ENCODE peak calls at places on chromosomes 7 and 10, in six cellular contexts. C, B, D, V, X and J are unnamed samples.

GRCh38 chr7:113263749-113264148 is 145.4 kb upstream of the SMIM30 start:
- DNase-seq in C (no peak), B (no peak), D (no peak), V (no peak), X (no peak), J (no peak)

GRCh38 chr10:34217524-34217923 is 597.6 kb downstream of the PARD3 start:
- DNase-seq in C (no peak), B (no peak), D (no peak), V (no peak), X (no peak), J (no peak)

GRCh38 chr7:132349085-132349484 is 227.2 kb downstream of the PLXNA4 start:
- DNase-seq in C (no peak), B (no peak), D (no peak), V (no peak), X (no peak), J (no peak)

GRCh38 chr7:5143935-5144903 is 45.8 kb upstream of the WIPI2 start:
- DNase-seq in C (peak), B (peak), D (no peak), V (no peak), X (peak), J (no peak)

GRCh38 chr10:68231106-68231901 is 609 bp downstream of the ATOH7 start:
- DNase-seq in C (peak), B (peak), D (peak), V (peak), X (peak), J (no peak)

GRCh38 chr7:102472126-102473041 is 6.3 kb downstream of the POLR2J start:
- DNase-seq in C (no peak), B (no peak), D (no peak), V (peak), X (no peak), J (no peak)

GRCh38 chr7:151727579-151728285 is 149.2 kb downstream of the PRKAG2 start:
- DNase-seq in C (peak), B (peak), D (peak), V (peak), X (peak), J (peak)

GRCh38 chr10:98308602-98309365 is 40.8 kb upstream of the LOXL4 start:
- DNase-seq in C (no peak), B (no peak), D (no peak), V (no peak), X (peak), J (no peak)

GRCh38 chr7:18796216-18796615 is 300.7 kb downstream of the HDAC9 start:
- DNase-seq in C (no peak), B (no peak), D (no peak), V (no peak), X (no peak), J (no peak)

GRCh38 chr10:77513783-77514331 is 123.8 kb downstream of the KCNMA1 start:
- DNase-seq in C (peak), B (no peak), D (no peak), V (peak), X (peak), J (no peak)

GRCh38 chr7:114630186-114630824 is 215.7 kb downstream of the FOXP2 start:
- DNase-seq in C (no peak), B (no peak), D (no peak), V (no peak), X (no peak), J (no peak)

GRCh38 chr10:7819126-7819470 is 793 bp downstream of the TAF3 start:
- DNase-seq in C (peak), B (no peak), D (peak), V (no peak), X (no peak), J (no peak)

GRCh38 chr10:89465196-89465595 is 50.8 kb downstream of the IFIT5 start:
- DNase-seq in C (no peak), B (no peak), D (no peak), V (no peak), X (no peak), J (no peak)

GRCh38 chr10:103095005-103095404 is 98.1 kb downstream of the NT5C2 start:
- DNase-seq in C (no peak), B (no peak), D (no peak), V (no peak), X (no peak), J (no peak)

GRCh38 chr7:157633465-157634185 is 296.8 kb downstream of the DNAJB6 start:
- DNase-seq in C (no peak), B (no peak), D (no peak), V (peak), X (no peak), J (no peak)

GRCh38 chr7:121083138-121083789 is 94.8 kb downstream of the CPED1 start:
- DNase-seq in C (no peak), B (no peak), D (peak), V (no peak), X (no peak), J (no peak)

GRCh38 chr10:49578392-49578791 is 31.7 kb upstream of the SLC18A3 start:
- DNase-seq in C (no peak), B (no peak), D (no peak), V (no peak), X (no peak), J (no peak)

GRCh38 chr7:115066050-115066449 is 144.2 kb downstream of the MDFIC start:
- DNase-seq in C (no peak), B (no peak), D (no peak), V (no peak), X (no peak), J (no peak)

GRCh38 chr7:41065663-41066062 is 637.2 kb downstream of the INHBA start:
- DNase-seq in C (no peak), B (no peak), D (no peak), V (no peak), X (no peak), J (peak)

GRCh38 chr10:58439632-58440364 is 54.6 kb downstream of the TFAM start:
- DNase-seq in C (no peak), B (no peak), D (no peak), V (no peak), X (no peak), J (no peak)

GRCh38 chr10:72277996-72278667 is 4.4 kb downstream of the DDIT4 start:
- DNase-seq in C (no peak), B (no peak), D (no peak), V (no peak), X (no peak), J (no peak)

GRCh38 chr10:106410331-106410730 is 754.2 kb downstream of the SORCS1 start:
- DNase-seq in C (no peak), B (no peak), D (no peak), V (no peak), X (no peak), J (no peak)

GRCh38 chr7:128941323-128941890 is 3.7 kb downstream of the IRF5 start:
- DNase-seq in C (no peak), B (no peak), D (no peak), V (no peak), X (peak), J (no peak)

GRCh38 chr7:95646350-95646749 is 50.0 kb upstream of the PDK4 start:
- DNase-seq in C (no peak), B (no peak), D (no peak), V (no peak), X (no peak), J (no peak)

GRCh38 chr7:156460861-156461632 is 179.5 kb upstream of the RNF32 start:
- DNase-seq in C (peak), B (no peak), D (no peak), V (no peak), X (no peak), J (no peak)

GRCh38 chr7:155588468-155588998 is 42.2 kb upstream of the CNPY1 start:
- DNase-seq in C (no peak), B (no peak), D (no peak), V (no peak), X (no peak), J (no peak)

GRCh38 chr10:33306126-33306525 is 28.3 kb downstream of the NRP1 start:
- DNase-seq in C (no peak), B (no peak), D (peak), V (no peak), X (no peak), J (no peak)

GRCh38 chr7:135774284-135774683 is 25.7 kb upstream of the FAM180A start:
- DNase-seq in C (no peak), B (no peak), D (peak), V (no peak), X (no peak), J (no peak)

GRCh38 chr10:83248232-83248631 is 891.1 kb upstream of the GHITM start:
- DNase-seq in C (no peak), B (no peak), D (no peak), V (no peak), X (no peak), J (no peak)

GRCh38 chr7:92913849-92914248 is 77.5 kb upstream of the CDK6 start:
- DNase-seq in C (no peak), B (no peak), D (no peak), V (no peak), X (no peak), J (no peak)

GRCh38 chr10:62266147-62266546 is 2.5 kb downstream of the RTKN2 start:
- DNase-seq in C (no peak), B (no peak), D (no peak), V (no peak), X (no peak), J (no peak)

GRCh38 chr7:96942112-96942511 is 63.2 kb upstream of the DLX6 start:
- DNase-seq in C (no peak), B (no peak), D (no peak), V (no peak), X (no peak), J (no peak)

GRCh38 chr7:46939558-46939957 is 642.4 kb downstream of the TNS3 start:
- DNase-seq in C (no peak), B (no peak), D (no peak), V (no peak), X (no peak), J (no peak)

GRCh38 chr7:37738338-37738737 is 54.8 kb downstream of the GPR141 start:
- DNase-seq in C (no peak), B (no peak), D (no peak), V (no peak), X (no peak), J (no peak)

GRCh38 chr10:72320676-72321247 is 34.0 kb downstream of the DNAJB12 start:
- DNase-seq in C (peak), B (peak), D (peak), V (peak), X (peak), J (no peak)

GRCh38 chr10:1210667-1211066 is 154.5 kb downstream of the WDR37 start:
- DNase-seq in C (no peak), B (no peak), D (no peak), V (no peak), X (no peak), J (no peak)

GRCh38 chr10:49841615-49842180 is 79.6 kb upstream of the OGDHL start:
- DNase-seq in C (no peak), B (no peak), D (peak), V (no peak), X (peak), J (no peak)

GRCh38 chr7:29463504-29464158 is 100.0 kb upstream of the PRR15 start:
- DNase-seq in C (no peak), B (no peak), D (no peak), V (no peak), X (no peak), J (no peak)

DNA sequence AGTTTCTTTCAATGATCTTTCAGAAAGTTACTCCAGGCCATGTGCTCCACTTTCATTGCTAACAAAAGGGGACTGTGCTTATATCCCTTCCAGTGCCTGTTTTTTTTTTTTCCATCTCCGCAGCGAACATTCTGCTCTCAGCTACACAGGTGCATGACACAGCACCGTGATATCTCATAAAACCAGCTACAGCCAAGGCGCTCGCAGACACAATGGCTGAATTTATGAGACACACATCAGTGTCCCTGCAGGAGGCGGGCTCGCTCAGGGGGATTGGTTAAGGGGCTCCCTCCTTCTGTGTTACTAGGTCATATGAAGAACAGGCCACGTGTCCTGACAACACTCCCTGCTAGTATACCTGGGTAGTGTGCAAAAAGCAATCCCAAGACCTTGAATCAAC is 245.5 kb downstream of the SKAP2 start:
- DNase-seq in C (no peak), B (no peak), D (no peak), V (no peak), X (no peak), J (no peak)
- TF ChIP-seq POLR2AphosphoS5 in C (no peak), B (no peak), D (no peak), V (no peak), X (no peak), J (no peak)

DNA sequence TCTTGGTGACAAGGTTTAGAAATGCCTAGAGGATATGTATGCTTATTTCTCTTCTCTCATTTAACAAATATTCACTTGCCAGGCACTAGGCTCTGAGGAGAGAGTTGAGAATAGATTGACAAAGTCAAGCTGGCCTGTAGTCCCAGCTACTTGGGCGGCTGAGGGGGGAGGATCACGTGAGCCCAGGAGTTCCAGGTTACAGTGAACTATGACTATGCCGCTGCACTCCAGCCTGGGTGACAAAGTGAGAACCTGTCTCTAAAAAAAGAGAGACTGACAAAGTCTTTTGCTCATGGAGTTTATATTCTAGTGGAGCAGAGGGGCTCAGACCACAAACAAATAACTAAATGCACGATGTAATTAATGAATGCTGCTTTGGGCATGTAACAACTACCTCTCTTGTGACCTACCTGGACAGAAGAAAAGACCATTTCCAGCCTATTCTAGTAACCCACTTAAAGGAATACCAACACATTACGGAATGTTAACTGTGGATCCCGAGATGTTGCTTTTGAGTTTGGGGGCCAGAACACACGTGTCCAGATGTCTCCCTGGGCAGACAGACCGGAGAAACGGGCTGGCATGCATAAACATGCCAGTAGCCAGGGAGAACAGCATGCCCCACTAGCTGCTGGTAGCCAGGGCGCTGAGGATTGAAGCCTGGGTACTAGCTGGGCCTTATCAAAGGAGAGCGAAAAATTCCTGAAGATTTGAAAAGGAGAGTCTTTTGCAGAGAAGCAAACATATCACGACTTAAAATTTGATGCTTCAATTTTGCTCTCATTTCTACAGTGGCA is 2.6 kb upstream of the BMPR1A start:
- DNase-seq in C (no peak), B (no peak), D (no peak), V (peak), X (no peak), J (no peak)
- TF ChIP-seq POLR2AphosphoS5 in C (no peak), B (no peak), D (no peak), V (no peak), X (no peak), J (no peak)

DNA sequence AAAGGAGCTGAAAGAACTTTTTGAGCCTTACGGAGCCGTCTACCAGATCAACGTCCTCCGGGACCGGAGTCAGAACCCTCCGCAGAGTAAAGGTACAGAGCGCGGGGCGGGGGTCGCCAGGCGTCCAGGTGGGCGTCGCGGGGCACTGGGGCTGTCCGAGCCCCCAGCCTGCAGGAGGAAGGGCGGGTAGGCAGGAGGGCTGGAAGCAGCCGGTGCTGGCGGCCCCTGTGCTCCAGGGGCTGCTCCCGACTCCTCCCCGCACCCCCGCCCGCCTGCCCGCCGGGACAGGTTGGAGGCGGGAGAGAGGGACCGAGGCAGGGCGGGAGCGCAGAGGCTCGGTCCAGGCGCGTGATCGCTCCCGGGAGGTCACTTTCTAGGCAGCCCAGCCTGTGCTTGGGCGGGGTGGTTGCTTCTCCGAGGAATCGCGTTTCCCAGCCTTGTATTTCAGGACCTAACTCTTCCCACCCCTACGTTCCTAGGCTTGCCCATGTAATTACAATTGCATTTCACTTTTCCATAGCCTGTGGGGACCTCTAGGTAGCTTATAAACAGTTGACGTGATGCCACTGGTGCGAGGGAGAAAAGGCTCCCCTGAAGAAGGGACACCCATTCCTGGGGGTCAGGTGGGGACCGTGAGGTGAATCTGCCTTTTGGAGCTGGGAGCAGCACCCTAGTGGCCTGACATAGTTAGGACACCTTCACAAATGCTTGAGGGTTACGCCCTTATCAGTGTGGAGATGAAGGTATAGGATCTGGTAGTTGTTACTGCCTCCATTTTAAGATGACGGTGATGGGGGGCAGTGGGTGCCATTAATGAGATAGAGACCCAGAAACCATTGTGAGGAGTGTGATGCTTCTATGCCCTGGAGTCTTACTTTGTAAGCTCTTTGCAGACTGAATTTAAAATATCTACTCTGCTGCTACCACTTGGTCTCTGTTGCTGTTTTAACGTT is 148.2 kb downstream of the CELF2 start:
- DNase-seq in C (peak), B (peak), D (peak), V (peak), X (peak), J (no peak)
- TF ChIP-seq POLR2AphosphoS5 in C (peak), B (no peak), D (no peak), V (no peak), X (no peak), J (peak)

GRCh38 chr7:11232462-11232861 is 258.8 kb downstream of the PHF14 start:
- DNase-seq in C (no peak), B (no peak), D (no peak), V (no peak), X (no peak), J (no peak)

GRCh38 chr7:11233871-11234270 is 260.2 kb downstream of the PHF14 start:
- DNase-seq in C (no peak), B (no peak), D (no peak), V (no peak), X (no peak), J (no peak)

GRCh38 chr7:11224535-11224934 is 250.9 kb downstream of the PHF14 start:
- DNase-seq in C (no peak), B (no peak), D (no peak), V (no peak), X (no peak), J (no peak)

GRCh38 chr7:11231190-11231589 is 257.5 kb downstream of the PHF14 start:
- DNase-seq in C (no peak), B (no peak), D (no peak), V (no peak), X (no peak), J (no peak)

GRCh38 chr7:11228515-11228914 is 254.8 kb downstream of the PHF14 start:
- DNase-seq in C (peak), B (peak), D (no peak), V (peak), X (no peak), J (peak)
- TF ChIP-seq POLR2AphosphoS5 in C (peak), B (no peak), D (no peak), V (no peak), X (no peak), J (no peak)